ENCODE peak calls at places on chromosomes 16 and 17, in seven cellular contexts. One of them, this sample, is unnamed.

GRCh38 chr17:83144421-83145357 is 65.3 kb downstream of the METRNL start:
- DNase-seq in brain microvascular endothelial cell: no peak
- DNase-seq in fibroblast of pulmonary artery: no peak
- DNase-seq in AG10803: peak
- DNase-seq in body of pancreas: no peak
- DNase-seq in fibroblast of lung: peak
- DNase-seq in psoas muscle: peak
- DNase-seq in this sample: no peak

GRCh38 chr16:70746708-70747424 is 54.1 kb downstream of the VAC14 start:
- DNase-seq in brain microvascular endothelial cell: peak
- DNase-seq in fibroblast of pulmonary artery: peak
- DNase-seq in AG10803: peak
- DNase-seq in body of pancreas: peak
- DNase-seq in fibroblast of lung: peak
- DNase-seq in psoas muscle: peak
- DNase-seq in this sample: peak

GRCh38 chr16:67000384-67001158 is 12.2 kb downstream of the CES4A start:
- DNase-seq in brain microvascular endothelial cell: no peak
- DNase-seq in fibroblast of pulmonary artery: peak
- DNase-seq in AG10803: no peak
- DNase-seq in body of pancreas: peak
- DNase-seq in fibroblast of lung: no peak
- DNase-seq in psoas muscle: peak
- DNase-seq in this sample: peak

GRCh38 chr17:28118362-28118761 is 75.9 kb downstream of the NLK start:
- DNase-seq in brain microvascular endothelial cell: no peak
- DNase-seq in fibroblast of pulmonary artery: no peak
- DNase-seq in AG10803: no peak
- DNase-seq in body of pancreas: no peak
- DNase-seq in fibroblast of lung: no peak
- DNase-seq in psoas muscle: no peak
- DNase-seq in this sample: no peak

GRCh38 chr17:56185491-56185890 is 32.2 kb downstream of the ANKFN1 start:
- DNase-seq in brain microvascular endothelial cell: no peak
- DNase-seq in fibroblast of pulmonary artery: peak
- DNase-seq in AG10803: peak
- DNase-seq in body of pancreas: no peak
- DNase-seq in fibroblast of lung: peak
- DNase-seq in psoas muscle: no peak
- DNase-seq in this sample: no peak

GRCh38 chr16:84443166-84443802 is 61.2 kb downstream of the MEAK7 start:
- DNase-seq in brain microvascular endothelial cell: no peak
- DNase-seq in fibroblast of pulmonary artery: no peak
- DNase-seq in AG10803: no peak
- DNase-seq in body of pancreas: no peak
- DNase-seq in fibroblast of lung: no peak
- DNase-seq in psoas muscle: no peak
- DNase-seq in this sample: no peak

GRCh38 chr16:2483160-2483559 is 8.2 kb downstream of the TBC1D24 start:
- DNase-seq in brain microvascular endothelial cell: no peak
- DNase-seq in fibroblast of pulmonary artery: no peak
- DNase-seq in AG10803: peak
- DNase-seq in body of pancreas: no peak
- DNase-seq in fibroblast of lung: no peak
- DNase-seq in psoas muscle: no peak
- DNase-seq in this sample: no peak

GRCh38 chr17:17836818-17837379 is at the start of gene SREBF1:
- DNase-seq in brain microvascular endothelial cell: peak
- DNase-seq in fibroblast of pulmonary artery: peak
- DNase-seq in AG10803: no peak
- DNase-seq in body of pancreas: peak
- DNase-seq in fibroblast of lung: peak
- DNase-seq in psoas muscle: peak
- DNase-seq in this sample: peak

GRCh38 chr17:20092292-20092867 is 83.2 kb downstream of the SPECC1 start:
- DNase-seq in brain microvascular endothelial cell: no peak
- DNase-seq in fibroblast of pulmonary artery: no peak
- DNase-seq in AG10803: no peak
- DNase-seq in body of pancreas: no peak
- DNase-seq in fibroblast of lung: no peak
- DNase-seq in psoas muscle: no peak
- DNase-seq in this sample: peak

GRCh38 chr16:15858921-15859668 is 2.3 kb upstream of the MYH11 start:
- DNase-seq in brain microvascular endothelial cell: no peak
- DNase-seq in fibroblast of pulmonary artery: no peak
- DNase-seq in AG10803: no peak
- DNase-seq in body of pancreas: no peak
- DNase-seq in fibroblast of lung: no peak
- DNase-seq in psoas muscle: no peak
- DNase-seq in this sample: no peak

GRCh38 chr17:34874496-34874895 is 86.8 kb downstream of the CCT6B start:
- DNase-seq in brain microvascular endothelial cell: no peak
- DNase-seq in fibroblast of pulmonary artery: no peak
- DNase-seq in AG10803: no peak
- DNase-seq in body of pancreas: no peak
- DNase-seq in fibroblast of lung: no peak
- DNase-seq in psoas muscle: no peak
- DNase-seq in this sample: no peak

GRCh38 chr16:67017810-67018488 is 11.0 kb upstream of the CBFB start:
- DNase-seq in brain microvascular endothelial cell: peak
- DNase-seq in fibroblast of pulmonary artery: peak
- DNase-seq in AG10803: peak
- DNase-seq in body of pancreas: peak
- DNase-seq in fibroblast of lung: peak
- DNase-seq in psoas muscle: peak
- DNase-seq in this sample: peak

GRCh38 chr17:78013683-78014467 is 55.4 kb downstream of the TNRC6C start:
- DNase-seq in brain microvascular endothelial cell: peak
- DNase-seq in fibroblast of pulmonary artery: peak
- DNase-seq in AG10803: peak
- DNase-seq in body of pancreas: peak
- DNase-seq in fibroblast of lung: peak
- DNase-seq in psoas muscle: no peak
- DNase-seq in this sample: peak

GRCh38 chr17:61411944-61412859 is 12.6 kb downstream of the TBX2 start:
- DNase-seq in brain microvascular endothelial cell: peak
- DNase-seq in fibroblast of pulmonary artery: peak
- DNase-seq in AG10803: peak
- DNase-seq in body of pancreas: peak
- DNase-seq in fibroblast of lung: peak
- DNase-seq in psoas muscle: peak
- DNase-seq in this sample: peak

GRCh38 chr17:61410100-61410551 is 10.5 kb downstream of the TBX2 start:
- DNase-seq in brain microvascular endothelial cell: no peak
- DNase-seq in fibroblast of pulmonary artery: no peak
- DNase-seq in AG10803: no peak
- DNase-seq in body of pancreas: no peak
- DNase-seq in fibroblast of lung: no peak
- DNase-seq in psoas muscle: no peak
- DNase-seq in this sample: no peak

GRCh38 chr17:61412860-61413653 is 13.4 kb downstream of the TBX2 start:
- DNase-seq in brain microvascular endothelial cell: no peak
- DNase-seq in fibroblast of pulmonary artery: no peak
- DNase-seq in AG10803: no peak
- DNase-seq in body of pancreas: no peak
- DNase-seq in fibroblast of lung: peak
- DNase-seq in psoas muscle: no peak
- DNase-seq in this sample: no peak

GRCh38 chr17:61410555-61411089 is 11.0 kb downstream of the TBX2 start:
- DNase-seq in brain microvascular endothelial cell: peak
- DNase-seq in fibroblast of pulmonary artery: peak
- DNase-seq in AG10803: peak
- DNase-seq in body of pancreas: peak
- DNase-seq in fibroblast of lung: peak
- DNase-seq in psoas muscle: peak
- DNase-seq in this sample: peak

DNA sequence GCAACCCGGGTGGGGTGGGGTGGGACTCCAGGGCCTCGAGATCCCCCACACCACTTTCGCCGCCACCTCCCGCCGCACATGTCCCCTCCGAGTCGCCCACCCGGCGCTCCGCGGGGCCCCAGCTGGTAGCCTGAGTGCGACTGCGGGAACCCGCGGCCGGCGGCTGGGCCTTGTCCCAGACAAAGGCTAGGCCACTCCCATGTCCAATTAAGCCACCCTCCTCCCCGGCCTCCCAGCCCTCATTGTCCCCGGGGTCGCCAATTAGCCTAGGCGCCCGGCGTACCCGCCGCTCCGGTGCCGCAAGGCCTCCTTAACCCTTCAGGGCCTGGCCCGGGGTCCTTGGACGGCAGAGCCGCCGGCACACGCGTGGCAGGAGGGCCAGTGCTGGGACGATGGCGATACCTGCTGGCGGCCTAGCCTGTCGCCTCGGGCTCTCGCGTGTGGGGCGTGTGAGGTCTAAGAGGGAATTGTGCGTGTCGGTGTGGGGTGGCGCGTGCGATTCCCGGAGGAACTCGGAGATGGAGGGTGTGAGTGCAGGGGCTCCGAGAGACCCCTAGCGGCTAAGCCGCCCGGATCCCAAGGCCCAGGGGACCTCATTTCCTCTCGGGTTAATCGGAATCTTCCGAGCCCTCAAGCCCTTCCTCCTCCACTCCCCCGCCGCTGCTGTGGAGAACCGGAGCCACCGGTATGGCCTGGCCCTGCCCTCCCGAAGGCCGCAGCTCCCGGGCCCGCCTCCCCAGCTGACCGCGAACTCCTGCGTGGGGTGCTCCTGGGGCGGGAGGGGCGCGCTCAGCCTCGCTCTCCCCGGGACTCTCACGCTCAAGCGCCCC is 11.7 kb downstream of the TBX2 start:
- DNase-seq in brain microvascular endothelial cell: peak
- DNase-seq in fibroblast of pulmonary artery: no peak
- DNase-seq in AG10803: peak
- DNase-seq in body of pancreas: no peak
- DNase-seq in fibroblast of lung: peak
- DNase-seq in psoas muscle: no peak
- DNase-seq in this sample: peak
- TF ChIP-seq CTCF in brain microvascular endothelial cell: peak
- TF ChIP-seq CTCF in fibroblast of pulmonary artery: peak
- TF ChIP-seq CTCF in AG10803: peak
- TF ChIP-seq CTCF in body of pancreas: no peak
- TF ChIP-seq CTCF in fibroblast of lung: peak
- TF ChIP-seq CTCF in psoas muscle: peak
- TF ChIP-seq CTCF in this sample: no peak

GRCh38 chr17:82019905-82020873 is 2.5 kb downstream of the CENPX start:
- DNase-seq in brain microvascular endothelial cell: no peak
- DNase-seq in fibroblast of pulmonary artery: peak
- DNase-seq in AG10803: peak
- DNase-seq in body of pancreas: no peak
- DNase-seq in fibroblast of lung: peak
- DNase-seq in psoas muscle: peak
- DNase-seq in this sample: peak
- H3K4me3 ChIP-seq in brain microvascular endothelial cell: no peak
- H3K4me3 ChIP-seq in fibroblast of pulmonary artery: no peak
- H3K4me3 ChIP-seq in AG10803: no peak
- H3K4me3 ChIP-seq in body of pancreas: no peak
- H3K4me3 ChIP-seq in fibroblast of lung: no peak
- H3K4me3 ChIP-seq in psoas muscle: no peak
- H3K4me3 ChIP-seq in this sample: no peak

DNA sequence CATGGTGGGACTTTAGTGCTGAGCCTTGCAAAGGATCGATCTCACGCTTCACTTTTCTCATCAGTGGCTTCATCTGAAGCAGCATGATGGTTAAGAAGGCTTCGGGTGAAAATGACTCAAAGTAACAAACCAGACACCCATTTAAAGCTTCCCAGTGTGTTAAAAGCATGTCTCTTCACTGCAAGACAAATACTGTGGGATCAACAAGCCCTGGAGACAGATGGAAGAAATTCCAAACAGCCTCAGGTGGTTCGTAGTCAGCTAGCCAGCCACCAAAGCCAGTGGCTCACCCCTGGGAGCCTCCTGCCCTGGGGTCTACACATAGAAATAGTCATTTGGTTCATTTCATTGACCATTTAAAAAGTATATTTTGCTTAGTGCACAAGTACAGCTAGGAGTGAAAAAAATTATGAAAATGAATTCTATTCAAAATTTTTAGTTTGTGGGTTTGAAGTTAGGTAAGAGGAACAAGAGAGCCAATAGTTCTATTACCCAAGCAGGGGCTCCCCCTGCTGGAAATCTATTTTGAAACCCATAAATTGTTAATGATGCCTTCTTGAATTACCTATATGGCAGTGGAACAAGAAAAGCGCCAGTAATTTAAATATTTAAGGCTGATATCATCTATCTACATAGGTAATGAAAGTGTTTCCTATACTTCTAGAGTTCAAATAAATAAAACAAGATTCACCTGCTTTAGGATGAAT is 51.6 kb downstream of the PMP22 start:
- DNase-seq in brain microvascular endothelial cell: peak
- DNase-seq in fibroblast of pulmonary artery: peak
- DNase-seq in AG10803: peak
- DNase-seq in body of pancreas: no peak
- DNase-seq in fibroblast of lung: peak
- DNase-seq in psoas muscle: no peak
- DNase-seq in this sample: peak
- TF ChIP-seq CTCF in brain microvascular endothelial cell: peak
- TF ChIP-seq CTCF in fibroblast of pulmonary artery: peak
- TF ChIP-seq CTCF in AG10803: peak
- TF ChIP-seq CTCF in body of pancreas: peak
- TF ChIP-seq CTCF in fibroblast of lung: peak
- TF ChIP-seq CTCF in psoas muscle: peak
- TF ChIP-seq CTCF in this sample: peak

GRCh38 chr17:39929657-39930407 is 2.3 kb downstream of the LRRC3C start:
- DNase-seq in brain microvascular endothelial cell: peak
- DNase-seq in fibroblast of pulmonary artery: peak
- DNase-seq in AG10803: peak
- DNase-seq in body of pancreas: no peak
- DNase-seq in fibroblast of lung: peak
- DNase-seq in psoas muscle: no peak
- DNase-seq in this sample: peak
- H3K4me3 ChIP-seq in brain microvascular endothelial cell: no peak
- H3K4me3 ChIP-seq in fibroblast of pulmonary artery: no peak
- H3K4me3 ChIP-seq in AG10803: no peak
- H3K4me3 ChIP-seq in body of pancreas: no peak
- H3K4me3 ChIP-seq in fibroblast of lung: no peak
- H3K4me3 ChIP-seq in psoas muscle: no peak
- H3K4me3 ChIP-seq in this sample: no peak

GRCh38 chr16:80923356-80923755 is 83.3 kb downstream of the CMC2 start:
- DNase-seq in brain microvascular endothelial cell: no peak
- DNase-seq in fibroblast of pulmonary artery: no peak
- DNase-seq in AG10803: no peak
- DNase-seq in body of pancreas: no peak
- DNase-seq in fibroblast of lung: no peak
- DNase-seq in psoas muscle: no peak
- DNase-seq in this sample: no peak

GRCh38 chr16:80924372-80924978 is 82.2 kb downstream of the CMC2 start:
- DNase-seq in brain microvascular endothelial cell: peak
- DNase-seq in fibroblast of pulmonary artery: peak
- DNase-seq in AG10803: peak
- DNase-seq in body of pancreas: peak
- DNase-seq in fibroblast of lung: peak
- DNase-seq in psoas muscle: peak
- DNase-seq in this sample: peak
- TF ChIP-seq CTCF in brain microvascular endothelial cell: peak
- TF ChIP-seq CTCF in fibroblast of pulmonary artery: peak
- TF ChIP-seq CTCF in AG10803: peak
- TF ChIP-seq CTCF in body of pancreas: peak
- TF ChIP-seq CTCF in fibroblast of lung: peak
- TF ChIP-seq CTCF in psoas muscle: peak
- TF ChIP-seq CTCF in this sample: peak

This sample was measured in epithelial cell of esophagus.